ENCODE peak calls at places on chromosome 5, in five cellular contexts. H is neural progenitor cell, U is mammary epithelial cell, M is endothelial cell of umbilical vein, L is colonic mucosa. Y is an unnamed sample.

GRCh38 chr5:179913461-179913860 is 5.8 kb upstream of the TBC1D9B start:
- DNase-seq in L (no peak), H (no peak), U (no peak), M (no peak), Y (no peak)

GRCh38 chr5:151157426-151158286 is at the start of gene ANXA6:
- DNase-seq in H (peak), U (peak), M (peak), L (peak), Y (peak)

GRCh38 chr5:141094481-141095262 is at the start of gene PCDHB2:
- DNase-seq in H (peak), L (no peak), U (peak), M (peak), Y (peak)

GRCh38 chr5:139843991-139844390 is 48.4 kb downstream of the PSD2 start:
- DNase-seq in H (no peak), M (no peak), L (no peak), U (no peak), Y (peak)

GRCh38 chr5:6875376-6875775 is 162.1 kb downstream of the TENT4A start:
- DNase-seq in U (peak), M (no peak), L (no peak), H (no peak), Y (no peak)

GRCh38 chr5:5544094-5544663 is 121.7 kb downstream of the ICE1 start:
- DNase-seq in U (no peak), M (no peak), H (no peak), L (no peak), Y (no peak)

GRCh38 chr5:21810737-21811316 is 1042.3 kb downstream of the CDH12 start:
- DNase-seq in H (peak), L (no peak), M (peak), U (peak), Y (no peak)

GRCh38 chr5:87004101-87004500 is 263.6 kb upstream of the RASA1 start:
- DNase-seq in H (no peak), L (no peak), M (no peak), U (peak), Y (no peak)

GRCh38 chr5:92687793-92688467 is 893.1 kb downstream of the NR2F1-AS1 start:
- DNase-seq in U (peak), M (peak), H (peak), L (no peak), Y (no peak)

GRCh38 chr5:115054387-115054951 is 115.2 kb downstream of the TRIM36 start:
- DNase-seq in M (no peak), H (no peak), L (no peak), U (no peak), Y (no peak)

GRCh38 chr5:150659360-150660107 is 1.5 kb upstream of the MYOZ3 start:
- DNase-seq in M (no peak), L (no peak), H (no peak), U (no peak), Y (no peak)

GRCh38 chr5:82068723-82069122 is 96.9 kb downstream of the ATG10 start:
- DNase-seq in L (no peak), M (no peak), U (no peak), H (no peak), Y (no peak)

GRCh38 chr5:98568336-98568735 is 205.1 kb upstream of the RGMB start:
- DNase-seq in L (no peak), M (no peak), U (no peak), H (no peak), Y (no peak)

GRCh38 chr5:113005454-113005853 is 28.9 kb downstream of the DCP2 start:
- DNase-seq in L (no peak), U (no peak), M (no peak), H (no peak), Y (no peak)

GRCh38 chr5:76836585-76836984 is 13.2 kb upstream of the S100Z start:
- DNase-seq in M (no peak), U (no peak), H (no peak), L (no peak), Y (no peak)

GRCh38 chr5:20832204-20833080 is 844.4 kb upstream of the CDH18 start:
- DNase-seq in M (no peak), H (no peak), U (no peak), L (no peak), Y (no peak)

GRCh38 chr5:7876867-7877266 is 7.9 kb downstream of the MTRR start:
- DNase-seq in L (no peak), M (no peak), H (no peak), U (peak), Y (no peak)

GRCh38 chr5:72115277-72115676 is 8.0 kb downstream of the MAP1B start:
- DNase-seq in L (no peak), M (no peak), U (no peak), H (no peak), Y (no peak)
- H3K9ac ChIP-seq in L (no peak), M (no peak), U (no peak), H (no peak), Y (no peak)

GRCh38 chr5:51882647-51883046 is 499.4 kb downstream of the ISL1 start:
- DNase-seq in M (no peak), L (no peak), U (no peak), H (no peak), Y (no peak)
- H3K27ac ChIP-seq in M (no peak), L (no peak), U (no peak), H (no peak), Y (no peak)

GRCh38 chr5:133400831-133401351 is 211.4 kb downstream of the FSTL4 start:
- DNase-seq in M (no peak), L (no peak), H (no peak), U (no peak), Y (no peak)
- H3K4me3 ChIP-seq in M (no peak), L (no peak), H (no peak), U (no peak), Y (no peak)

DNA sequence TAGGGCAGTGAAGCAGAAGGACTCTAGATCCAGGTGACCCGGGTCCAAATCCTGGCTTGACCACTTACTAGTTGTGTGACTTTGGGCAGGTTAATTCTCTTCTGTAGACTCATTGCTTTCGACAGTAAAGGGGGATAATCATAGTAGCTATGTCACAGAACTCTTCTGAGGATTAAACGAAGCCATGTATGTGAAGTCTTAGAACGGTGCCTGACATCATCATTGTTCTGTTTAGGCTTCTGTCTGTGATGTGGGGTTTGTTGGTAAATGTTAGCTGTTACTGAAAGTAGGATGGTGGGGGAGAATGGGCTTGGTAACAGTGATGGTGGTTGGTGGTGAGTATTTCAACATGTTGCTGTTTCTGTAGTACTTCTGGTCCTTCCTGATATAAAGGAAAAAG is 73.7 kb downstream of the MAP1B start:
- DNase-seq in L (no peak), M (no peak), U (no peak), H (no peak), Y (no peak)
- H3K9ac ChIP-seq in L (no peak), M (no peak), U (no peak), H (no peak), Y (no peak)

DNA sequence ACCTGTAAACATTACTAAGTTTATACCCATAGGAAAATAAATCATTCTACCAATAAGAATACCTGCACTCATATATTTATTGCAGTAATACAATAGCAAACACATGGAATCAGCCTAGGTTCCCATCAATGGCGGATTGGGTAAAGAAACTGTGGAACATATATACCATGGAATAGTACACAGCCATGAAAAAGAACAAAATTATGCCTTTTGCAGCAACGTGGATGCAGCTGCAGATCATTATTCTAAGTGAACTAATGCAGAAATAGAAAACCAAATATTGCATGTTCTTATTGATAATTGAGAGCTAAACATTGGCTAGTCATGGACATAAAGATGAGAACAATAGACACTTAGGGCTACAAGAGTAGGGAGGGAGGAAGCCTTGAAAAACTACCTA is 667.4 kb upstream of the WWC1 start:
- DNase-seq in L (no peak), M (no peak), U (no peak), H (no peak), Y (no peak)
- H3K27ac ChIP-seq in L (no peak), M (no peak), U (no peak), H (no peak), Y (no peak)

GRCh38 chr5:39216621-39217020 is 2.7 kb downstream of the FYB1 start:
- DNase-seq in H (no peak), M (no peak), L (no peak), U (no peak), Y (no peak)

GRCh38 chr5:39217365-39218281 is 1.7 kb downstream of the FYB1 start:
- DNase-seq in M (peak), U (peak), H (peak), L (peak), Y (peak)

GRCh38 chr5:39220280-39221030 is 1.1 kb upstream of the FYB1 start:
- DNase-seq in H (no peak), M (no peak), U (no peak), L (no peak), Y (no peak)

GRCh38 chr5:39219433-39219832 is at the start of gene FYB1:
- DNase-seq in U (peak), H (no peak), M (no peak), L (no peak), Y (peak)

GRCh38 chr5:39218482-39219381 is 631 bp downstream of the FYB1 start:
- DNase-seq in L (no peak), M (no peak), H (no peak), U (peak), Y (no peak)
- H3K4me3 ChIP-seq in L (no peak), M (no peak), H (no peak), U (peak), Y (no peak)

DNA sequence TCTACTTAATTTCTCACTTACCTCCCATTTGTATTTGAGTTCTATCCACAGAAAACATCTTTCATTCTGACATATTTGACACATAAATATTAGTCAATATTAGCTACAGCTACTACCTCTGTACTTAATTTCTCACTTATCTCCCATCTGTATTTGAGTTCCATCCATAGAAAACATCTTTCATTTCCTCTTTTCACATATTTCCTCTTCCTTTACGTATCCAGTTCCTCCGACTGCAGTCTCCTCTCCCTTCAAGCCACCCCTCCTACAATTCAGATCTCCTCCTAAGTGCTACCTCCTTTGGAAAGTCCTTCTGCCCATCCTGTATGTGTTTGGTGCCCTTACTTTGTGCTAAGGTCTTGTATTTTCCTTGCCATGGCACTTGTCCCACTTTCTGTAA is 1.6 kb downstream of the SREK1IP1 start:
- DNase-seq in L (no peak), U (no peak), M (no peak), H (no peak), Y (no peak)
- H3K9ac ChIP-seq in L (no peak), U (peak), M (no peak), H (peak), Y (no peak)

Y was measured in kidney.